ENCODE peak calls at places on chromosomes 6 and 20, in seven cellular contexts. V is astrocyte of the spinal cord; E is naive thymus-derived CD4-positive, alpha-beta T cell; A is NCI-H1436; W is HFFc6; K is fibroblast of mammary gland; T is COR-L47. R is an unnamed sample.

GRCh38 chr20:35607003-35607735 is 8.5 kb upstream of the SPAG4 start:
- DNase-seq in K (no peak), W (no peak), T (no peak), A (no peak), V (no peak), E (no peak), R (no peak)

GRCh38 chr6:56902551-56903464 is 52.1 kb upstream of the BEND6 start:
- DNase-seq in W (peak; percentile 66), E (peak; percentile 44), V (peak; percentile 64), T (peak; percentile 6), K (peak; percentile 85), A (peak; percentile 4), R (no peak)

GRCh38 chr6:165025040-165025439 is 284.4 kb downstream of the C6orf118 start:
- DNase-seq in E (no peak), W (no peak), T (no peak), V (no peak), K (no peak), A (no peak), R (no peak)

GRCh38 chr20:44785768-44786167 is 24.6 kb downstream of the RIMS4 start:
- DNase-seq in T (peak; percentile 55), E (no peak), A (no peak), W (peak; percentile 12), K (no peak), V (no peak), R (no peak)

GRCh38 chr20:49446808-49447207 is 35.7 kb downstream of the KCNB1 start:
- DNase-seq in W (peak; percentile 4), T (no peak), A (no peak), E (no peak), K (peak; percentile 21), V (no peak), R (no peak)

GRCh38 chr6:41698350-41698781 is 37.0 kb downstream of the TFEB start:
- DNase-seq in V (peak; percentile 97), T (no peak), K (peak; percentile 91), A (no peak), E (no peak), W (peak; percentile 92), R (no peak)

GRCh38 chr6:33423777-33424176 is 3.9 kb downstream of the SYNGAP1 start:
- DNase-seq in T (no peak), K (no peak), A (no peak), W (no peak), V (no peak), E (no peak), R (no peak)

GRCh38 chr6:145814035-145814500 is 527 bp downstream of the FBXO30 start:
- DNase-seq in W (peak; percentile 30), T (no peak), V (peak; percentile 64), E (peak; percentile 9), A (no peak), K (peak; percentile 43), R (no peak)

GRCh38 chr20:37994512-37994911 is 38.7 kb downstream of the TTI1 start:
- DNase-seq in T (no peak), W (no peak), K (peak; percentile 75), V (peak; percentile 82), A (no peak), E (no peak), R (no peak)

GRCh38 chr6:7126759-7127158 is 19.0 kb downstream of the RREB1 start:
- DNase-seq in W (no peak), E (no peak), T (no peak), K (no peak), A (no peak), V (no peak), R (no peak)

GRCh38 chr6:116087437-116088027 is 13.1 kb upstream of the NT5DC1 start:
- DNase-seq in V (peak; percentile 63), W (peak; percentile 91), E (no peak), K (peak; percentile 26), A (no peak), T (no peak), R (no peak)

GRCh38 chr6:148837941-148838340 is 91.1 kb downstream of the UST start:
- DNase-seq in V (no peak), K (no peak), E (no peak), W (no peak), A (no peak), T (no peak), R (no peak)

GRCh38 chr20:31835977-31836852 is 9.2 kb downstream of the FOXS1 start:
- DNase-seq in A (no peak), E (no peak), T (no peak), W (peak; percentile 86), V (peak; percentile 96), K (peak; percentile 88), R (no peak)

GRCh38 chr20:20334489-20334888 is 33.4 kb upstream of the INSM1 start:
- DNase-seq in W (no peak), E (no peak), A (no peak), V (no peak), T (no peak), K (no peak), R (no peak)

GRCh38 chr20:45136911-45137310 is 12.6 kb upstream of the WFDC12 start:
- DNase-seq in W (no peak), A (no peak), K (no peak), V (no peak), T (no peak), E (no peak), R (no peak)

GRCh38 chr20:4202441-4202840 is 187.1 kb upstream of the RNF24 start:
- DNase-seq in E (no peak), W (no peak), V (no peak), T (no peak), K (no peak), A (no peak), R (no peak)

GRCh38 chr20:15616626-15617025 is 956.6 kb downstream of the KIF16B start:
- DNase-seq in E (no peak), K (no peak), T (no peak), V (no peak), W (peak; percentile 31), A (no peak), R (no peak)

GRCh38 chr6:2964793-2965503 is 6.4 kb downstream of the SERPINB6 start:
- DNase-seq in V (no peak), T (no peak), W (no peak), A (no peak), K (no peak), E (no peak), R (no peak)

R was measured in NCI-H1092.